ENCODE peak calls at places on chromosomes 6 and 20, in ten cellular contexts. D is endodermal cell, E is OCI-M1, X is astrocyte of the spinal cord, M is EH, O is amygdala, C is foreskin fibroblast, Z is NCI-H1694, K is G401, V is DMS79 treated with DMSO at 0.1 percent for 48 hours. W is an unnamed sample.

GRCh38 chr6:31928672-31928939 is 1.1 kb downstream of the C2 start:
- DNase-seq in D (no peak), E (no peak), X (no peak), M (no peak), O (no peak), C (no peak), Z (no peak), K (no peak), V (no peak), W (no peak)

GRCh38 chr20:51747182-51747911 is 20.8 kb downstream of the ATP9A start:
- DNase-seq in D (no peak), E (no peak), X (no peak), M (no peak), O (no peak), C (no peak), Z (no peak), K (peak), V (no peak), W (no peak)

GRCh38 chr20:37902504-37903313 is at the start of gene VSTM2L:
- DNase-seq in D (peak), E (no peak), X (peak), M (peak), O (peak), C (peak), Z (peak), K (no peak), V (peak), W (peak)

GRCh38 chr6:5054427-5054873 is 30.7 kb upstream of the PPP1R3G start:
- DNase-seq in D (no peak), E (no peak), X (peak), M (peak), O (no peak), C (peak), Z (no peak), K (no peak), V (no peak), W (no peak)

GRCh38 chr6:145583753-145584152 is 151.6 kb downstream of the EPM2A start:
- DNase-seq in D (no peak), E (no peak), X (no peak), M (no peak), O (no peak), C (no peak), Z (no peak), K (no peak), V (no peak), W (no peak)

GRCh38 chr6:11425431-11425871 is 112.1 kb upstream of the TMEM170B start:
- DNase-seq in D (no peak), E (no peak), X (no peak), M (peak), O (no peak), C (no peak), Z (no peak), K (peak), V (no peak), W (no peak)

GRCh38 chr6:16494781-16495180 is 256.4 kb downstream of the GMPR start:
- DNase-seq in D (peak), E (no peak), X (peak), M (peak), O (no peak), C (no peak), Z (no peak), K (no peak), V (no peak), W (no peak)

GRCh38 chr6:108560463-108561308 is at the start of gene FOXO3:
- DNase-seq in D (peak), E (peak), X (peak), M (peak), O (peak), C (peak), Z (no peak), K (peak), V (peak), W (peak)

GRCh38 chr20:36629719-36630340 is 16.2 kb downstream of the SLA2 start:
- DNase-seq in D (no peak), E (no peak), X (no peak), M (peak), O (no peak), C (no peak), Z (no peak), K (no peak), V (no peak), W (no peak)

GRCh38 chr6:22558288-22558882 is 11.0 kb upstream of the HDGFL1 start:
- DNase-seq in D (no peak), E (no peak), X (no peak), M (peak), O (no peak), C (no peak), Z (no peak), K (no peak), V (no peak), W (no peak)

GRCh38 chr20:13349240-13349604 is 128.1 kb downstream of the ISM1 start:
- DNase-seq in D (no peak), E (no peak), X (no peak), M (peak), O (no peak), C (peak), Z (no peak), K (no peak), V (no peak), W (no peak)

GRCh38 chr6:43579171-43579570 is 3.2 kb downstream of the POLH start:
- DNase-seq in D (no peak), E (no peak), X (no peak), M (peak), O (no peak), C (peak), Z (no peak), K (no peak), V (no peak), W (no peak)

GRCh38 chr6:169921853-169922779 is 170.7 kb downstream of the ERMARD start:
- DNase-seq in D (no peak), E (no peak), X (no peak), M (no peak), O (no peak), C (no peak), Z (no peak), K (no peak), V (no peak), W (no peak)

GRCh38 chr6:166545156-166545555 is 41.3 kb downstream of the RAMACL start:
- DNase-seq in D (no peak), E (no peak), X (no peak), M (no peak), O (no peak), C (no peak), Z (no peak), K (no peak), V (no peak), W (no peak)

GRCh38 chr20:53773792-53774371 is 180.2 kb upstream of the ZNF217 start:
- DNase-seq in D (no peak), E (no peak), X (peak), M (peak), O (no peak), C (peak), Z (no peak), K (no peak), V (no peak), W (no peak)

GRCh38 chr6:108152446-108152845 is 13.4 kb upstream of the NR2E1 start:
- DNase-seq in D (no peak), E (no peak), X (no peak), M (no peak), O (no peak), C (no peak), Z (no peak), K (no peak), V (no peak), W (no peak)

GRCh38 chr6:70310063-70310694 is 7.3 kb upstream of the COL9A1 start:
- DNase-seq in D (no peak), E (peak), X (peak), M (peak), O (no peak), C (peak), Z (peak), K (peak), V (peak), W (no peak)

GRCh38 chr6:169362501-169363121 is 109.0 kb upstream of the THBS2 start:
- DNase-seq in D (no peak), E (no peak), X (no peak), M (peak), O (no peak), C (peak), Z (no peak), K (no peak), V (no peak), W (no peak)

GRCh38 chr6:79463721-79464120 is 73.5 kb downstream of the LCA5 start:
- DNase-seq in D (peak), E (no peak), X (no peak), M (no peak), O (no peak), C (no peak), Z (no peak), K (no peak), V (no peak), W (no peak)

GRCh38 chr20:38117635-38118034 is 47.4 kb downstream of the TGM2 start:
- DNase-seq in D (peak), E (no peak), X (peak), M (peak), O (no peak), C (peak), Z (no peak), K (no peak), V (no peak), W (no peak)

GRCh38 chr6:7129360-7129759 is 21.6 kb downstream of the RREB1 start:
- DNase-seq in D (no peak), E (no peak), X (no peak), M (no peak), O (no peak), C (no peak), Z (no peak), K (no peak), V (no peak), W (no peak)

GRCh38 chr20:722822-723644 is 45.3 kb downstream of the SLC52A3 start:
- DNase-seq in D (no peak), E (no peak), X (no peak), M (no peak), O (no peak), C (no peak), Z (no peak), K (no peak), V (no peak), W (no peak)

GRCh38 chr6:75770844-75771243 is 21.8 kb downstream of the MYO6 start:
- DNase-seq in D (no peak), E (no peak), X (no peak), M (no peak), O (no peak), C (no peak), Z (no peak), K (no peak), V (no peak), W (no peak)

GRCh38 chr6:31906122-31906521 is 4.2 kb upstream of the ZBTB12 start:
- DNase-seq in D (peak), E (no peak), X (no peak), M (no peak), O (no peak), C (no peak), Z (no peak), K (no peak), V (peak), W (no peak)

GRCh38 chr20:44033873-44034272 is 119.2 kb downstream of the TOX2 start:
- DNase-seq in D (no peak), E (no peak), X (no peak), M (no peak), O (no peak), C (no peak), Z (no peak), K (no peak), V (no peak), W (no peak)

GRCh38 chr20:43459022-43459942 is 1.6 kb downstream of the SRSF6 start:
- DNase-seq in D (no peak), E (no peak), X (no peak), M (no peak), O (no peak), C (peak), Z (no peak), K (no peak), V (no peak), W (no peak)

GRCh38 chr6:75431379-75431778 is 62.2 kb downstream of the FILIP1 start:
- DNase-seq in D (no peak), E (no peak), X (peak), M (peak), O (no peak), C (peak), Z (no peak), K (no peak), V (no peak), W (no peak)

GRCh38 chr6:50071921-50072320 is 22.2 kb upstream of the DEFB112 start:
- DNase-seq in D (peak), E (no peak), X (no peak), M (no peak), O (no peak), C (no peak), Z (no peak), K (no peak), V (no peak), W (no peak)

GRCh38 chr6:123321020-123321419 is 315.7 kb downstream of the TRDN start:
- DNase-seq in D (no peak), E (no peak), X (no peak), M (no peak), O (no peak), C (no peak), Z (no peak), K (no peak), V (no peak), W (no peak)

GRCh38 chr6:90008908-90009501 is 114.7 kb downstream of the GJA10 start:
- DNase-seq in D (no peak), E (no peak), X (peak), M (peak), O (no peak), C (peak), Z (no peak), K (no peak), V (no peak), W (no peak)

GRCh38 chr20:24027229-24027628 is 38.6 kb upstream of the GGTLC1 start:
- DNase-seq in D (no peak), E (peak), X (no peak), M (no peak), O (no peak), C (no peak), Z (no peak), K (no peak), V (no peak), W (no peak)

GRCh38 chr6:44012078-44012493 is 115.2 kb downstream of the MRPL14 start:
- DNase-seq in D (peak), E (peak), X (peak), M (peak), O (no peak), C (peak), Z (no peak), K (no peak), V (no peak), W (no peak)

W was measured in frontal cortex.